ENCODE peak calls at places on chromosome 3, in seven cellular contexts. O is stimulated activated CD4-positive, alpha-beta T cell treated with anti-CD3 and anti-CD28 coated beads, Interleukin-2, amount 100 ng/mL, for 4 hours; J is cardiac muscle cell; Y is mucosa of gallbladder; C is C1 segment of cervical spinal cord; H is activated T-helper 1 cell treated with anti-CD3 and anti-CD28 coated beads, Interleukin-2, amount 50 U/mL, for 16 hours; M is activated naive CD4-positive, alpha-beta T cell treated with anti-CD3 and anti-CD28 coated beads, Interleukin-2, amount 50 U/mL, for 16 hours. F is an unnamed sample.
A peak's percentile ranks its signal among the peaks of the same experiment; 100 is the strongest.

GRCh38 chr3:38647217-38647970 is 2.1 kb downstream of the SCN5A start:
- DNase-seq in H (no peak), J (no peak), Y (no peak), O (no peak), C (no peak), M (no peak), F (no peak)

GRCh38 chr3:136464502-136464901 is 214.4 kb downstream of the PCCB start:
- DNase-seq in H (no peak), Y (no peak), O (no peak), M (no peak), C (no peak), J (no peak), F (no peak)

GRCh38 chr3:28335246-28335645 is 13.3 kb upstream of the ZCWPW2 start:
- DNase-seq in H (no peak), M (no peak), C (no peak), Y (no peak), O (no peak), J (no peak), F (no peak)

GRCh38 chr3:83813176-83813575 is 1145.6 kb upstream of the CADM2 start:
- DNase-seq in M (no peak), Y (no peak), J (no peak), C (no peak), O (no peak), H (no peak), F (no peak)

GRCh38 chr3:29186982-29187718 is 93.7 kb upstream of the RBMS3 start:
- DNase-seq in Y (no peak), H (no peak), J (no peak), C (no peak), O (no peak), M (no peak), F (no peak)

GRCh38 chr3:12875857-12876451 is 34.6 kb upstream of the RPL32 start:
- DNase-seq in H (no peak), Y (peak; percentile 22), C (no peak), J (peak; percentile 95), O (no peak), M (peak; percentile 32), F (no peak)

GRCh38 chr3:141229132-141229531 is 2.5 kb upstream of the PXYLP1 start:
- DNase-seq in C (no peak), M (no peak), J (no peak), O (no peak), H (no peak), Y (no peak), F (no peak)

GRCh38 chr3:20729185-20729584 is 543.2 kb upstream of the SGO1 start:
- DNase-seq in M (no peak), J (no peak), O (no peak), C (no peak), H (no peak), Y (no peak), F (no peak)

GRCh38 chr3:156762631-156763185 is 63.4 kb upstream of the LEKR1 start:
- DNase-seq in C (no peak), O (no peak), M (no peak), Y (no peak), H (no peak), J (no peak), F (no peak)

GRCh38 chr3:81445712-81446111 is 315.7 kb downstream of the GBE1 start:
- DNase-seq in O (no peak), H (no peak), C (no peak), Y (no peak), M (no peak), J (no peak), F (no peak)

GRCh38 chr3:18098960-18099587 is 326.1 kb downstream of the SATB1 start:
- DNase-seq in J (no peak), M (peak; percentile 40), O (no peak), Y (no peak), C (no peak), H (no peak), F (no peak)

GRCh38 chr3:120931593-120931992 is 23.6 kb downstream of the STXBP5L start:
- DNase-seq in M (no peak), C (no peak), O (no peak), Y (no peak), H (no peak), J (no peak), F (no peak)

GRCh38 chr3:171249171-171249692 is 211.0 kb downstream of the TNIK start:
- DNase-seq in C (no peak), Y (no peak), O (no peak), J (no peak), H (no peak), M (no peak), F (no peak)

GRCh38 chr3:15327941-15328340 is 4.4 kb downstream of the SH3BP5 start:
- DNase-seq in M (no peak), J (no peak), H (no peak), O (no peak), Y (no peak), C (no peak), F (no peak)

GRCh38 chr3:46561951-46562350 is 4.2 kb downstream of the LRRC2 start:
- DNase-seq in J (no peak), O (no peak), C (no peak), H (no peak), Y (no peak), M (no peak), F (no peak)

GRCh38 chr3:34863485-34863884 is 775.8 kb upstream of the ARPP21 start:
- DNase-seq in H (no peak), J (no peak), O (no peak), Y (no peak), M (no peak), C (no peak), F (no peak)

GRCh38 chr3:31219131-31219843 is 313.4 kb upstream of the STT3B start:
- DNase-seq in J (no peak), M (no peak), H (no peak), C (no peak), O (no peak), Y (no peak), F (no peak)

GRCh38 chr3:182631183-182632076 is 161.9 kb upstream of the ATP11B start:
- DNase-seq in O (no peak), H (no peak), J (no peak), Y (no peak), C (no peak), M (no peak), F (no peak)

GRCh38 chr3:8492744-8493511 is 8.7 kb upstream of the LMCD1 start:
- DNase-seq in H (no peak), M (no peak), O (no peak), Y (no peak), C (no peak), J (no peak), F (no peak)

GRCh38 chr3:172475703-172476102 is 27.4 kb upstream of the GHSR start:
- DNase-seq in C (no peak), M (no peak), H (no peak), J (no peak), O (no peak), Y (no peak), F (no peak)

GRCh38 chr3:8416965-8417364 is 84.7 kb upstream of the LMCD1 start:
- DNase-seq in M (no peak), J (peak; percentile 10), O (no peak), H (no peak), C (no peak), Y (peak; percentile 29), F (no peak)

GRCh38 chr3:125194061-125194848 is 18.3 kb downstream of the SLC12A8 start:
- DNase-seq in O (no peak), H (no peak), Y (no peak), C (no peak), J (no peak), M (no peak), F (no peak)

GRCh38 chr3:4746241-4746958 is 232.8 kb upstream of the BHLHE40 start:
- DNase-seq in M (no peak), J (no peak), Y (no peak), O (no peak), C (no peak), H (no peak), F (no peak)

GRCh38 chr3:110318108-110318507 is 753.5 kb upstream of the NECTIN3 start:
- DNase-seq in O (no peak), Y (no peak), H (no peak), C (no peak), J (no peak), M (no peak), F (no peak)

GRCh38 chr3:128524374-128525299 is 31.6 kb upstream of the GATA2 start:
- DNase-seq in O (no peak), C (no peak), M (no peak), Y (no peak), H (no peak), J (no peak), F (no peak)

GRCh38 chr3:101619734-101620133 is 45.8 kb downstream of the PCNP start:
- DNase-seq in J (no peak), M (no peak), C (no peak), Y (no peak), O (no peak), H (no peak), F (no peak)

GRCh38 chr3:119643094-119643493 is 17.3 kb downstream of the POPDC2 start:
- DNase-seq in M (no peak), C (no peak), H (no peak), J (no peak), O (no peak), Y (no peak), F (no peak)

GRCh38 chr3:153463895-153464294 is 301.9 kb downstream of the RAP2B start:
- DNase-seq in H (no peak), C (no peak), M (no peak), J (no peak), O (no peak), Y (no peak), F (no peak)

GRCh38 chr3:151319613-151320012 is 3.0 kb upstream of the GPR87 start:
- DNase-seq in O (no peak), M (no peak), J (no peak), C (no peak), H (no peak), Y (no peak), F (no peak)

GRCh38 chr3:128068156-128068620 is 16.0 kb downstream of the SEC61A1 start:
- DNase-seq in C (no peak), O (no peak), H (no peak), Y (no peak), M (no peak), J (peak; percentile 58), F (no peak)

GRCh38 chr3:150314248-150315027 is 93.7 kb upstream of the TSC22D2 start:
- DNase-seq in C (no peak), M (no peak), H (no peak), O (no peak), J (peak; percentile 36), Y (peak; percentile 57), F (no peak)